ENCODE peak calls at places on chromosomes 12 and 14, in five cellular contexts. Y, S, R, P and O are unnamed samples.

GRCh38 chr12:77667101-77667500 is 163.6 kb upstream of the NAV3 start:
- DNase-seq in R (no peak), Y (no peak), S (no peak), P (no peak), O (no peak)

GRCh38 chr12:104604995-104605675 is 148.4 kb downstream of the CHST11 start:
- DNase-seq in R (no peak), Y (no peak), S (no peak), P (no peak), O (no peak)

GRCh38 chr14:65847065-65847847 is 434.7 kb downstream of the FUT8 start:
- DNase-seq in R (no peak), P (no peak), S (no peak), Y (peak), O (peak)

GRCh38 chr12:116274552-116275375 is 2.7 kb downstream of the MED13L start:
- DNase-seq in R (no peak), Y (no peak), P (no peak), S (no peak), O (no peak)

GRCh38 chr14:88588081-88588480 is 25.2 kb downstream of the ZC3H14 start:
- DNase-seq in R (no peak), S (no peak), Y (no peak), P (no peak), O (no peak)

GRCh38 chr14:89267163-89267562 is 149.9 kb downstream of the FOXN3 start:
- DNase-seq in Y (no peak), R (no peak), S (no peak), P (no peak), O (no peak)

GRCh38 chr14:63039800-63040380 is 5.4 kb downstream of the KCNH5 start:
- DNase-seq in Y (no peak), P (peak), R (no peak), S (no peak), O (no peak)

GRCh38 chr12:43914391-43914790 is 78.5 kb downstream of the TMEM117 start:
- DNase-seq in R (no peak), Y (no peak), S (no peak), P (no peak), O (no peak)

GRCh38 chr14:68239988-68240387 is 420.4 kb downstream of the RAD51B start:
- DNase-seq in Y (no peak), R (no peak), P (no peak), S (no peak), O (no peak)

GRCh38 chr12:47033797-47034555 is 45.4 kb upstream of the PCED1B start:
- DNase-seq in P (no peak), S (no peak), Y (no peak), R (no peak), O (no peak)

GRCh38 chr12:125861299-125862281 is 796.4 kb downstream of the AACS start:
- DNase-seq in S (no peak), R (no peak), P (no peak), Y (no peak), O (no peak)

GRCh38 chr14:75452324-75452723 is 24.5 kb downstream of the JDP2 start:
- DNase-seq in S (no peak), P (no peak), R (no peak), Y (no peak), O (no peak)

GRCh38 chr14:68573126-68573525 is 219.7 kb downstream of the ZFP36L1 start:
- DNase-seq in R (no peak), P (no peak), Y (no peak), S (no peak), O (no peak)

GRCh38 chr14:104422301-104423223 is 157.0 kb upstream of the C14orf180 start:
- DNase-seq in R (no peak), P (peak), S (no peak), Y (no peak), O (no peak)

GRCh38 chr12:106114084-106115068 is 24.4 kb downstream of the NUAK1 start:
- DNase-seq in S (no peak), P (no peak), R (no peak), Y (no peak), O (no peak)

GRCh38 chr14:93084866-93085857 is 30.6 kb downstream of the ITPK1 start:
- DNase-seq in P (no peak), S (no peak), Y (no peak), R (peak), O (no peak)

GRCh38 chr12:132559652-132560420 is 50.5 kb downstream of the LRCOL1 start:
- DNase-seq in S (peak), Y (no peak), R (peak), P (peak), O (peak)

GRCh38 chr12:39442895-39443703 is at the start of gene KIF21A:
- DNase-seq in S (peak), R (peak), Y (peak), P (peak), O (peak)

GRCh38 chr12:19972325-19973288 is 395.7 kb upstream of the PDE3A start:
- DNase-seq in P (no peak), Y (no peak), R (no peak), S (no peak), O (no peak)

GRCh38 chr14:34937442-34937841 is 45.4 kb upstream of the SRP54 start:
- DNase-seq in S (no peak), Y (no peak), R (no peak), P (no peak), O (no peak)

GRCh38 chr12:4140607-4141301 is 132.8 kb upstream of the CCND2 start:
- DNase-seq in S (no peak), R (no peak), Y (no peak), P (no peak), O (no peak)

GRCh38 chr12:130742112-130742511 is 26.0 kb upstream of the RIMBP2 start:
- DNase-seq in S (no peak), Y (no peak), R (no peak), P (no peak), O (no peak)

GRCh38 chr14:79278798-79279644 is 932.3 kb downstream of the DIO2 start:
- DNase-seq in S (no peak), P (peak), R (peak), Y (no peak), O (no peak)

GRCh38 chr14:93081875-93082570 is 33.7 kb downstream of the ITPK1 start:
- DNase-seq in P (no peak), Y (no peak), R (no peak), S (no peak), O (no peak)

GRCh38 chr12:16095531-16096110 is 181.9 kb downstream of the SLC15A5 start:
- DNase-seq in P (no peak), R (no peak), Y (no peak), S (no peak), O (no peak)